ENCODE peak calls at places on chromosome 22, in nine cellular contexts. E is MV-4-11; X is NCI-H526 treated with DMSO at 0.1 percent for 48 hours; C is fibroblast of the conjunctiva; Y is left colon; T is ovary; R is T-helper 1 cell; M is K562; D is stimulated activated CD4-positive, alpha-beta T cell treated with anti-CD3 and anti-CD28 coated beads, Interleukin-1b, Interleukin-23, amount 100 ng/mL, for 24 hours. L is an unnamed sample.

GRCh38 chr22:27867958-27868737 is 50.9 kb downstream of the PITPNB start:
- DNase-seq in E (no peak), X (no peak), C (no peak), Y (no peak), T (no peak), R (no peak), M (no peak), D (no peak), L (no peak)

GRCh38 chr22:19599626-19600243 is 75.5 kb upstream of the CLDN5 start:
- DNase-seq in E (no peak), X (no peak), C (no peak), Y (no peak), T (no peak), R (no peak), M (peak; percentile 31), D (no peak), L (no peak)

GRCh38 chr22:35311551-35311999 is 11.9 kb downstream of the TOM1 start:
- DNase-seq in E (no peak), X (no peak), C (no peak), Y (no peak), T (no peak), R (no peak), M (no peak), D (no peak), L (no peak)

GRCh38 chr22:20494978-20495860 is at the start of gene KLHL22:
- DNase-seq in E (no peak), X (no peak), C (no peak), Y (peak; percentile 62), T (no peak), R (peak; percentile 36), M (peak; percentile 100), D (no peak), L (peak; percentile 13)

GRCh38 chr22:50139843-50140415 is 30.6 kb upstream of the PANX2 start:
- DNase-seq in E (no peak), X (no peak), C (no peak), Y (no peak), T (no peak), R (no peak), M (no peak), D (no peak), L (no peak)

GRCh38 chr22:23061471-23062280 is 8.6 kb upstream of the GNAZ start:
- DNase-seq in E (no peak), X (no peak), C (no peak), Y (no peak), T (no peak), R (no peak), M (no peak), D (no peak), L (no peak)

GRCh38 chr22:45112136-45112879 is 51.4 kb upstream of the NUP50 start:
- DNase-seq in E (no peak), X (no peak), C (peak; percentile 23), Y (no peak), T (no peak), R (no peak), M (no peak), D (no peak), L (no peak)

GRCh38 chr22:38505595-38506117 is 455 bp downstream of the DDX17 start:
- DNase-seq in E (no peak), X (no peak), C (peak; percentile 21), Y (peak; percentile 78), T (peak; percentile 80), R (peak; percentile 47), M (peak; percentile 80), D (peak; percentile 39), L (peak; percentile 35)

GRCh38 chr22:20509344-20510047 is 2.1 kb downstream of the MED15 start:
- DNase-seq in E (peak; percentile 94), X (no peak), C (peak; percentile 80), Y (peak; percentile 74), T (peak; percentile 68), R (peak; percentile 64), M (peak; percentile 86), D (peak; percentile 21), L (peak; percentile 81)

GRCh38 chr22:22681221-22681739 is 36.9 kb downstream of the GGTLC2 start:
- DNase-seq in E (no peak), X (no peak), C (no peak), Y (no peak), T (no peak), R (no peak), M (no peak), D (no peak), L (no peak)

GRCh38 chr22:20128902-20129746 is 2.5 kb upstream of the ZDHHC8 start:
- DNase-seq in E (peak; percentile 52), X (no peak), C (no peak), Y (peak; percentile 37), T (no peak), R (peak; percentile 46), M (peak; percentile 90), D (no peak), L (peak; percentile 35)

GRCh38 chr22:44406581-44407403 is 91.2 kb downstream of the RTL6 start:
- DNase-seq in E (no peak), X (no peak), C (no peak), Y (no peak), T (no peak), R (no peak), M (no peak), D (no peak), L (no peak)

GRCh38 chr22:25540912-25541660 is 23.4 kb upstream of the GRK3 start:
- DNase-seq in E (no peak), X (no peak), C (no peak), Y (no peak), T (no peak), R (no peak), M (peak; percentile 35), D (no peak), L (no peak)

GRCh38 chr22:17807571-17808410 is 33.5 kb upstream of the BID start:
- DNase-seq in E (no peak), X (no peak), C (no peak), Y (no peak), T (no peak), R (no peak), M (no peak), D (no peak), L (no peak)

GRCh38 chr22:24725736-24726135 is 48.8 kb downstream of the PIWIL3 start:
- DNase-seq in E (no peak), X (no peak), C (no peak), Y (no peak), T (no peak), R (no peak), M (no peak), D (no peak), L (no peak)

GRCh38 chr22:38871360-38872171 is 450 bp downstream of the CBX6 start:
- DNase-seq in E (no peak), X (no peak), C (no peak), Y (peak; percentile 33), T (peak; percentile 42), R (peak; percentile 27), M (peak; percentile 18), D (no peak), L (peak; percentile 42)

GRCh38 chr22:39498368-39498767 is 3.7 kb upstream of the MIEF1 start:
- DNase-seq in E (no peak), X (no peak), C (no peak), Y (no peak), T (no peak), R (no peak), M (no peak), D (no peak), L (peak; percentile 65)

GRCh38 chr22:45631839-45632238 is 39.8 kb upstream of the ATXN10 start:
- DNase-seq in E (no peak), X (no peak), C (no peak), Y (no peak), T (no peak), R (no peak), M (no peak), D (no peak), L (no peak)

GRCh38 chr22:41873391-41873790 is 40.5 kb downstream of the SREBF2 start:
- DNase-seq in E (no peak), X (no peak), C (no peak), Y (no peak), T (no peak), R (peak; percentile 55), M (no peak), D (no peak), L (no peak)

GRCh38 chr22:24023204-24023789 is 12.2 kb downstream of the CABIN1 start:
- DNase-seq in E (no peak), X (no peak), C (no peak), Y (no peak), T (no peak), R (no peak), M (no peak), D (no peak), L (no peak)

GRCh38 chr22:22770280-22770871 is 117.2 kb upstream of the IGLL5 start:
- DNase-seq in E (peak; percentile 7), X (peak; percentile 19), C (no peak), Y (peak; percentile 68), T (peak; percentile 17), R (no peak), M (peak; percentile 100), D (peak; percentile 40), L (peak; percentile 29)

GRCh38 chr22:29310863-29311339 is 4.5 kb downstream of the GAS2L1 start:
- DNase-seq in E (peak; percentile 92), X (no peak), C (peak; percentile 96), Y (peak; percentile 86), T (peak; percentile 98), R (peak; percentile 29), M (peak; percentile 87), D (peak; percentile 27), L (peak; percentile 93)

GRCh38 chr22:38163844-38164577 is 17.6 kb downstream of the PLA2G6 start:
- DNase-seq in E (no peak), X (no peak), C (no peak), Y (no peak), T (no peak), R (no peak), M (peak; percentile 80), D (no peak), L (no peak)

GRCh38 chr22:46150615-46151423 is 493 bp downstream of the PPARA start:
- DNase-seq in E (no peak), X (no peak), C (no peak), Y (peak; percentile 72), T (peak; percentile 48), R (peak; percentile 34), M (peak; percentile 88), D (peak; percentile 29), L (no peak)

GRCh38 chr22:39259698-39260097 is 14.9 kb upstream of the PDGFB start:
- DNase-seq in E (no peak), X (no peak), C (no peak), Y (no peak), T (no peak), R (no peak), M (no peak), D (no peak), L (no peak)

GRCh38 chr22:48949375-48950149 is 878.1 kb downstream of the BRD1 start:
- DNase-seq in E (no peak), X (no peak), C (no peak), Y (no peak), T (no peak), R (no peak), M (no peak), D (no peak), L (no peak)

GRCh38 chr22:46007003-46007847 is 30.3 kb upstream of the WNT7B start:
- DNase-seq in E (peak; percentile 69), X (no peak), C (peak; percentile 41), Y (no peak), T (peak; percentile 67), R (no peak), M (no peak), D (no peak), L (peak; percentile 89)

GRCh38 chr22:42434283-42434682 is 2.1 kb upstream of the NFAM1 start:
- DNase-seq in E (no peak), X (no peak), C (no peak), Y (no peak), T (peak; percentile 26), R (no peak), M (no peak), D (no peak), L (no peak)

GRCh38 chr22:19621372-19622060 is 92.8 kb upstream of the SEPTIN5 start:
- DNase-seq in E (no peak), X (no peak), C (no peak), Y (no peak), T (no peak), R (no peak), M (no peak), D (no peak), L (no peak)

GRCh38 chr22:50613291-50613981 is 12.8 kb downstream of the MAPK8IP2 start:
- DNase-seq in E (no peak), X (no peak), C (no peak), Y (peak; percentile 87), T (peak; percentile 67), R (no peak), M (peak; percentile 66), D (no peak), L (peak; percentile 59)

GRCh38 chr22:42719133-42719532 is 1.5 kb downstream of the A4GALT start:
- DNase-seq in E (no peak), X (no peak), C (no peak), Y (no peak), T (no peak), R (no peak), M (no peak), D (no peak), L (no peak)

L was measured in PC-9.